ENCODE peak calls at places on chromosomes 7 and 10, in eight cellular contexts. One of them, this sample, is unnamed.
A peak's percentile ranks its signal among the peaks of the same experiment; 100 is the strongest.

GRCh38 chr7:90671571-90671970 is 75.5 kb downstream of the CDK14 start:
- DNase-seq in ELR: no peak
- DNase-seq in foreskin fibroblast: no peak
- DNase-seq in left ventricle myocardium superior: no peak
- DNase-seq in A549: no peak
- DNase-seq in DMS 273 treated with DMSO at 0.1 percent for 48 hours: no peak
- DNase-seq in Daoy: no peak
- DNase-seq in stomach: no peak
- DNase-seq in this sample: no peak

GRCh38 chr7:35512716-35513115 is 182.2 kb downstream of the HERPUD2 start:
- DNase-seq in ELR: no peak
- DNase-seq in left ventricle myocardium superior: peak; percentile 35
- DNase-seq in Daoy: no peak
- DNase-seq in foreskin fibroblast: no peak
- DNase-seq in A549: no peak
- DNase-seq in DMS 273 treated with DMSO at 0.1 percent for 48 hours: no peak
- DNase-seq in stomach: no peak
- DNase-seq in this sample: no peak

GRCh38 chr10:92024700-92025099 is 101.1 kb downstream of the BTAF1 start:
- DNase-seq in ELR: peak; percentile 10
- DNase-seq in left ventricle myocardium superior: no peak
- DNase-seq in Daoy: no peak
- DNase-seq in stomach: no peak
- DNase-seq in foreskin fibroblast: no peak
- DNase-seq in A549: no peak
- DNase-seq in DMS 273 treated with DMSO at 0.1 percent for 48 hours: no peak
- DNase-seq in this sample: peak; percentile 52

GRCh38 chr10:9342865-9343450 is 1288.5 kb downstream of the GATA3 start:
- DNase-seq in foreskin fibroblast: peak; percentile 7
- DNase-seq in left ventricle myocardium superior: no peak
- DNase-seq in stomach: no peak
- DNase-seq in Daoy: peak; percentile 3
- DNase-seq in ELR: peak; percentile 23
- DNase-seq in DMS 273 treated with DMSO at 0.1 percent for 48 hours: peak; percentile 2
- DNase-seq in A549: peak; percentile 36
- DNase-seq in this sample: peak; percentile 73

GRCh38 chr7:1758417-1758858 is 88.4 kb downstream of the ELFN1 start:
- DNase-seq in foreskin fibroblast: no peak
- DNase-seq in left ventricle myocardium superior: peak; percentile 70
- DNase-seq in ELR: peak; percentile 44
- DNase-seq in Daoy: peak; percentile 77
- DNase-seq in DMS 273 treated with DMSO at 0.1 percent for 48 hours: no peak
- DNase-seq in stomach: no peak
- DNase-seq in A549: peak; percentile 66
- DNase-seq in this sample: peak; percentile 63

GRCh38 chr10:76311752-76312699 is 880.6 kb downstream of the LRMDA start:
- DNase-seq in Daoy: peak; percentile 24
- DNase-seq in ELR: peak; percentile 60
- DNase-seq in DMS 273 treated with DMSO at 0.1 percent for 48 hours: no peak
- DNase-seq in stomach: peak; percentile 43
- DNase-seq in foreskin fibroblast: no peak
- DNase-seq in A549: peak; percentile 56
- DNase-seq in left ventricle myocardium superior: peak; percentile 39
- DNase-seq in this sample: peak; percentile 49

GRCh38 chr10:109062371-109062770 is 860.9 kb downstream of the XPNPEP1 start:
- DNase-seq in DMS 273 treated with DMSO at 0.1 percent for 48 hours: no peak
- DNase-seq in Daoy: no peak
- DNase-seq in A549: no peak
- DNase-seq in stomach: no peak
- DNase-seq in foreskin fibroblast: peak; percentile 18
- DNase-seq in left ventricle myocardium superior: no peak
- DNase-seq in ELR: peak; percentile 49
- DNase-seq in this sample: peak; percentile 1

GRCh38 chr10:131461093-131461492 is 149.6 kb upstream of the TCERG1L start:
- DNase-seq in left ventricle myocardium superior: no peak
- DNase-seq in ELR: no peak
- DNase-seq in DMS 273 treated with DMSO at 0.1 percent for 48 hours: no peak
- DNase-seq in foreskin fibroblast: no peak
- DNase-seq in stomach: no peak
- DNase-seq in Daoy: no peak
- DNase-seq in A549: no peak
- DNase-seq in this sample: no peak

GRCh38 chr7:135994466-135995205 is 17.5 kb upstream of the MTPN start:
- DNase-seq in stomach: no peak
- DNase-seq in DMS 273 treated with DMSO at 0.1 percent for 48 hours: no peak
- DNase-seq in Daoy: peak; percentile 29
- DNase-seq in left ventricle myocardium superior: no peak
- DNase-seq in ELR: peak; percentile 59
- DNase-seq in A549: peak; percentile 9
- DNase-seq in foreskin fibroblast: no peak
- DNase-seq in this sample: no peak

GRCh38 chr7:15209385-15209784 is 306.8 kb upstream of the DGKB start:
- DNase-seq in left ventricle myocardium superior: no peak
- DNase-seq in foreskin fibroblast: no peak
- DNase-seq in Daoy: no peak
- DNase-seq in A549: no peak
- DNase-seq in DMS 273 treated with DMSO at 0.1 percent for 48 hours: no peak
- DNase-seq in stomach: no peak
- DNase-seq in ELR: no peak
- DNase-seq in this sample: peak; percentile 1

GRCh38 chr10:71748671-71749191 is 24.6 kb downstream of the VSIR start:
- DNase-seq in left ventricle myocardium superior: peak; percentile 90
- DNase-seq in foreskin fibroblast: no peak
- DNase-seq in A549: no peak
- DNase-seq in DMS 273 treated with DMSO at 0.1 percent for 48 hours: no peak
- DNase-seq in stomach: peak; percentile 62
- DNase-seq in Daoy: no peak
- DNase-seq in ELR: no peak
- DNase-seq in this sample: peak; percentile 42

GRCh38 chr7:106609416-106609815 is 51.5 kb downstream of the CCDC71L start:
- DNase-seq in foreskin fibroblast: peak; percentile 75
- DNase-seq in DMS 273 treated with DMSO at 0.1 percent for 48 hours: no peak
- DNase-seq in ELR: peak; percentile 92
- DNase-seq in A549: no peak
- DNase-seq in Daoy: peak; percentile 71
- DNase-seq in stomach: no peak
- DNase-seq in left ventricle myocardium superior: no peak
- DNase-seq in this sample: no peak

GRCh38 chr10:93028881-93029280 is 31.7 kb upstream of the CYP26C1 start:
- DNase-seq in left ventricle myocardium superior: no peak
- DNase-seq in Daoy: peak; percentile 53
- DNase-seq in ELR: peak; percentile 77
- DNase-seq in stomach: no peak
- DNase-seq in DMS 273 treated with DMSO at 0.1 percent for 48 hours: no peak
- DNase-seq in A549: peak; percentile 27
- DNase-seq in foreskin fibroblast: peak; percentile 64
- DNase-seq in this sample: peak; percentile 41

GRCh38 chr7:47577351-47577919 is 4.5 kb downstream of the TNS3 start:
- DNase-seq in foreskin fibroblast: no peak
- DNase-seq in left ventricle myocardium superior: peak; percentile 73
- DNase-seq in ELR: no peak
- DNase-seq in DMS 273 treated with DMSO at 0.1 percent for 48 hours: no peak
- DNase-seq in Daoy: peak; percentile 25
- DNase-seq in A549: no peak
- DNase-seq in stomach: no peak
- DNase-seq in this sample: no peak

GRCh38 chr7:90345548-90346319 is 782 bp upstream of the GTPBP10 start:
- DNase-seq in A549: peak; percentile 27
- DNase-seq in DMS 273 treated with DMSO at 0.1 percent for 48 hours: peak; percentile 14
- DNase-seq in left ventricle myocardium superior: no peak
- DNase-seq in Daoy: peak; percentile 21
- DNase-seq in stomach: no peak
- DNase-seq in foreskin fibroblast: peak; percentile 31
- DNase-seq in ELR: peak; percentile 55
- DNase-seq in this sample: peak; percentile 40

GRCh38 chr7:288671-289101 is 1.3 kb upstream of the FOXL3 start:
- DNase-seq in stomach: no peak
- DNase-seq in ELR: no peak
- DNase-seq in foreskin fibroblast: no peak
- DNase-seq in left ventricle myocardium superior: no peak
- DNase-seq in A549: no peak
- DNase-seq in DMS 273 treated with DMSO at 0.1 percent for 48 hours: no peak
- DNase-seq in Daoy: no peak
- DNase-seq in this sample: no peak

GRCh38 chr7:43105521-43106120 is 6.8 kb upstream of the HECW1 start:
- DNase-seq in left ventricle myocardium superior: no peak
- DNase-seq in A549: no peak
- DNase-seq in foreskin fibroblast: peak; percentile 81
- DNase-seq in ELR: no peak
- DNase-seq in DMS 273 treated with DMSO at 0.1 percent for 48 hours: no peak
- DNase-seq in stomach: no peak
- DNase-seq in Daoy: peak; percentile 52
- DNase-seq in this sample: no peak

GRCh38 chr10:8670461-8670860 is 616.0 kb downstream of the GATA3 start:
- DNase-seq in stomach: no peak
- DNase-seq in foreskin fibroblast: no peak
- DNase-seq in left ventricle myocardium superior: no peak
- DNase-seq in DMS 273 treated with DMSO at 0.1 percent for 48 hours: no peak
- DNase-seq in ELR: no peak
- DNase-seq in A549: no peak
- DNase-seq in Daoy: no peak
- DNase-seq in this sample: no peak

GRCh38 chr7:87219545-87220025 is at the start of gene TMEM243:
- DNase-seq in left ventricle myocardium superior: peak; percentile 88
- DNase-seq in DMS 273 treated with DMSO at 0.1 percent for 48 hours: peak; percentile 34
- DNase-seq in A549: peak; percentile 51
- DNase-seq in foreskin fibroblast: peak; percentile 62
- DNase-seq in Daoy: peak; percentile 80
- DNase-seq in stomach: peak; percentile 79
- DNase-seq in ELR: peak; percentile 80
- DNase-seq in this sample: peak; percentile 79

GRCh38 chr7:24884401-24884800 is 95.6 kb downstream of the OSBPL3 start:
- DNase-seq in A549: no peak
- DNase-seq in Daoy: no peak
- DNase-seq in DMS 273 treated with DMSO at 0.1 percent for 48 hours: peak; percentile 24
- DNase-seq in foreskin fibroblast: no peak
- DNase-seq in left ventricle myocardium superior: no peak
- DNase-seq in ELR: no peak
- DNase-seq in stomach: no peak
- DNase-seq in this sample: no peak

GRCh38 chr7:106064836-106065559 is 47.1 kb downstream of the SYPL1 start:
- DNase-seq in DMS 273 treated with DMSO at 0.1 percent for 48 hours: peak; percentile 97
- DNase-seq in stomach: peak; percentile 88
- DNase-seq in left ventricle myocardium superior: peak; percentile 86
- DNase-seq in Daoy: peak; percentile 100
- DNase-seq in foreskin fibroblast: peak; percentile 94
- DNase-seq in A549: peak; percentile 85
- DNase-seq in ELR: peak; percentile 96
- DNase-seq in this sample: peak; percentile 96

GRCh38 chr10:8473205-8473604 is 418.7 kb downstream of the GATA3 start:
- DNase-seq in Daoy: peak; percentile 15
- DNase-seq in foreskin fibroblast: no peak
- DNase-seq in DMS 273 treated with DMSO at 0.1 percent for 48 hours: no peak
- DNase-seq in A549: peak; percentile 6
- DNase-seq in ELR: no peak
- DNase-seq in left ventricle myocardium superior: no peak
- DNase-seq in stomach: no peak
- DNase-seq in this sample: no peak

GRCh38 chr7:135260930-135261721 is 27.5 kb downstream of the STRA8 start:
- DNase-seq in ELR: no peak
- DNase-seq in left ventricle myocardium superior: no peak
- DNase-seq in A549: no peak
- DNase-seq in Daoy: no peak
- DNase-seq in stomach: no peak
- DNase-seq in DMS 273 treated with DMSO at 0.1 percent for 48 hours: no peak
- DNase-seq in foreskin fibroblast: no peak
- DNase-seq in this sample: peak; percentile 67

GRCh38 chr10:88064608-88065383 is 201.4 kb downstream of the PTEN start:
- DNase-seq in Daoy: no peak
- DNase-seq in stomach: peak; percentile 64
- DNase-seq in ELR: no peak
- DNase-seq in A549: no peak
- DNase-seq in foreskin fibroblast: peak; percentile 89
- DNase-seq in left ventricle myocardium superior: peak; percentile 67
- DNase-seq in DMS 273 treated with DMSO at 0.1 percent for 48 hours: no peak
- DNase-seq in this sample: no peak